ENCODE peak calls at places on chromosomes 6 and 20, in six cellular contexts. B is EH; V is heart left ventricle; N is effector CD4-positive, alpha-beta T cell; K is omental fat pad; M is posterior vena cava. Z is an unnamed sample.

GRCh38 chr6:31908791-31909190 is 6.9 kb upstream of the ZBTB12 start:
- DNase-seq in B (peak), V (no peak), N (no peak), K (no peak), M (no peak), Z (peak)

GRCh38 chr6:25054469-25054868 is 118.7 kb upstream of the RIPOR2 start:
- DNase-seq in B (peak), V (no peak), N (no peak), K (no peak), M (no peak), Z (peak)

GRCh38 chr6:136767103-136767502 is 25.2 kb downstream of the MAP3K5 start:
- DNase-seq in B (no peak), V (no peak), N (no peak), K (no peak), M (no peak), Z (no peak)

GRCh38 chr6:36717231-36717825 is 19.7 kb downstream of the RAB44 start:
- DNase-seq in B (no peak), V (no peak), N (no peak), K (no peak), M (peak), Z (no peak)

GRCh38 chr6:89999154-89999553 is 104.9 kb downstream of the GJA10 start:
- DNase-seq in B (peak), V (peak), N (no peak), K (peak), M (no peak), Z (peak)

GRCh38 chr20:33846291-33846916 is 35.3 kb downstream of the CHMP4B start:
- DNase-seq in B (peak), V (peak), N (no peak), K (no peak), M (no peak), Z (peak)

GRCh38 chr6:44367686-44368085 is 19.8 kb upstream of the CDC5L start:
- DNase-seq in B (peak), V (no peak), N (no peak), K (no peak), M (no peak), Z (no peak)

GRCh38 chr6:47106721-47107197 is 64.6 kb upstream of the ADGRF1 start:
- DNase-seq in B (no peak), V (no peak), N (no peak), K (no peak), M (no peak), Z (no peak)

GRCh38 chr6:40476673-40477072 is 110.5 kb downstream of the LRFN2 start:
- DNase-seq in B (no peak), V (peak), N (no peak), K (no peak), M (no peak), Z (no peak)

GRCh38 chr6:14889698-14890593 is 355.9 kb upstream of the JARID2 start:
- DNase-seq in B (no peak), V (no peak), N (no peak), K (no peak), M (no peak), Z (no peak)

GRCh38 chr6:38847497-38847896 is 132.4 kb downstream of the DNAH8 start:
- DNase-seq in B (no peak), V (no peak), N (no peak), K (no peak), M (no peak), Z (no peak)

GRCh38 chr6:38146021-38146657 is 326.6 kb downstream of the ZFAND3 start:
- DNase-seq in B (no peak), V (no peak), N (no peak), K (no peak), M (no peak), Z (no peak)

GRCh38 chr6:38021571-38021970 is 202.0 kb downstream of the ZFAND3 start:
- DNase-seq in B (no peak), V (no peak), N (no peak), K (no peak), M (no peak), Z (no peak)

GRCh38 chr6:13234130-13234529 is 94.2 kb downstream of the TBC1D7 start:
- DNase-seq in B (peak), V (no peak), N (no peak), K (no peak), M (no peak), Z (no peak)

GRCh38 chr20:36793294-36794115 is 19.9 kb upstream of the DSN1 start:
- DNase-seq in B (no peak), V (no peak), N (no peak), K (no peak), M (no peak), Z (no peak)

GRCh38 chr6:35568967-35569606 is 56.4 kb upstream of the TULP1 start:
- DNase-seq in B (peak), V (no peak), N (peak), K (no peak), M (peak), Z (no peak)

GRCh38 chr6:118856301-118856700 is 37.7 kb upstream of the ASF1A start:
- DNase-seq in B (no peak), V (no peak), N (no peak), K (no peak), M (no peak), Z (no peak)

GRCh38 chr6:163349001-163349680 is 65.4 kb upstream of the QKI start:
- DNase-seq in B (no peak), V (no peak), N (no peak), K (no peak), M (no peak), Z (no peak)

Z was measured in amniotic epithelial cell.